ENCODE peak calls at places on chromosomes 5 and 9, in five cellular contexts. M is small intestine, U is heart left ventricle, Z is endothelial cell of umbilical vein, J is uterus. C is an unnamed sample.

GRCh38 chr9:101376117-101376866 is 8.5 kb downstream of the BAAT start:
- DNase-seq in Z (no peak), M (no peak), J (peak; percentile 73), U (peak; percentile 9), C (no peak)

GRCh38 chr5:34740306-34740891 is 84.3 kb downstream of the RAI14 start:
- DNase-seq in M (no peak), J (peak; percentile 52), U (peak; percentile 43), Z (no peak), C (peak; percentile 20)

GRCh38 chr5:43171926-43172325 is 20.1 kb upstream of the NIM1K start:
- DNase-seq in J (no peak), U (no peak), Z (peak; percentile 15), M (no peak), C (no peak)

GRCh38 chr9:36398745-36399144 is 1.3 kb downstream of the RNF38 start:
- DNase-seq in J (no peak), Z (no peak), U (no peak), M (no peak), C (no peak)

GRCh38 chr9:122383992-122384461 is 13.2 kb downstream of the PTGS1 start:
- DNase-seq in U (no peak), J (no peak), M (no peak), Z (peak; percentile 52), C (no peak)

GRCh38 chr9:134700636-134701350 is 59.2 kb downstream of the COL5A1 start:
- DNase-seq in J (no peak), M (no peak), Z (no peak), U (no peak), C (no peak)

GRCh38 chr5:51632794-51633193 is 249.5 kb downstream of the ISL1 start:
- DNase-seq in Z (peak; percentile 11), U (no peak), M (no peak), J (no peak), C (no peak)

GRCh38 chr5:50702615-50703325 is 36.3 kb downstream of the PARP8 start:
- DNase-seq in M (no peak), Z (no peak), U (no peak), J (no peak), C (no peak)

GRCh38 chr5:121744577-121744976 is 107.1 kb upstream of the FTMT start:
- DNase-seq in J (no peak), U (no peak), Z (no peak), M (no peak), C (no peak)

GRCh38 chr5:104400941-104401340 is 838.4 kb upstream of the NUDT12 start:
- DNase-seq in Z (no peak), M (no peak), U (no peak), J (no peak), C (no peak)

GRCh38 chr9:137606734-137607138 is 1.2 kb downstream of the ARRDC1 start:
- DNase-seq in J (peak; percentile 32), M (no peak), Z (no peak), U (no peak), C (no peak)

GRCh38 chr9:107929439-107929838 is 439.9 kb upstream of the KLF4 start:
- DNase-seq in Z (no peak), J (peak; percentile 16), U (peak; percentile 30), M (peak; percentile 78), C (peak; percentile 54)

GRCh38 chr9:97397220-97397619 is 14.7 kb upstream of the TDRD7 start:
- DNase-seq in Z (no peak), U (no peak), M (no peak), J (no peak), C (no peak)

GRCh38 chr5:64977779-64978178 is 209.0 kb downstream of the CWC27 start:
- DNase-seq in Z (no peak), U (no peak), J (peak; percentile 74), M (no peak), C (no peak)

GRCh38 chr5:65041296-65042158 is 272.8 kb downstream of the CWC27 start:
- DNase-seq in Z (peak; percentile 40), M (no peak), U (no peak), J (no peak), C (no peak)

GRCh38 chr9:18269561-18269960 is 204.4 kb upstream of the ADAMTSL1 start:
- DNase-seq in U (no peak), J (no peak), Z (no peak), M (no peak), C (no peak)

GRCh38 chr5:73093943-73094342 is 26.4 kb upstream of the TMEM171 start:
- DNase-seq in J (no peak), Z (peak; percentile 8), U (no peak), M (no peak), C (no peak)

GRCh38 chr9:95771556-95772280 is 103.8 kb upstream of the ERCC6L2 start:
- DNase-seq in M (no peak), Z (no peak), U (no peak), J (peak; percentile 22), C (no peak)

GRCh38 chr5:75964008-75964407 is 119.2 kb upstream of the SV2C start:
- DNase-seq in Z (no peak), U (no peak), J (no peak), M (no peak), C (no peak)

GRCh38 chr9:134689320-134690181 is 47.9 kb downstream of the COL5A1 start:
- DNase-seq in J (peak; percentile 77), M (peak; percentile 29), Z (peak; percentile 63), U (peak; percentile 70), C (peak; percentile 76)

GRCh38 chr5:93585753-93586385 is 2.8 kb downstream of the NR2F1 start:
- DNase-seq in J (peak; percentile 49), M (no peak), Z (peak; percentile 44), U (no peak), C (no peak)

GRCh38 chr5:109374625-109375024 is 35.1 kb downstream of the PJA2 start:
- DNase-seq in J (no peak), U (no peak), Z (no peak), M (no peak), C (no peak)

GRCh38 chr9:133137451-133138231 is 16.6 kb upstream of the RALGDS start:
- DNase-seq in Z (no peak), J (no peak), M (no peak), U (no peak), C (no peak)

GRCh38 chr5:114361724-114362196 is at the start of gene KCNN2:
- DNase-seq in J (peak; percentile 50), U (peak; percentile 91), M (peak; percentile 3), Z (peak; percentile 71), C (peak; percentile 92)

GRCh38 chr5:58215364-58215763 is 244.5 kb downstream of the PLK2 start:
- DNase-seq in M (no peak), U (no peak), Z (no peak), J (no peak), C (no peak)

GRCh38 chr5:132219981-132220380 is 7.7 kb downstream of the P4HA2 start:
- DNase-seq in U (no peak), Z (no peak), M (no peak), J (no peak), C (no peak)

GRCh38 chr9:37840560-37841194 is 40.1 kb downstream of the DCAF10 start:
- DNase-seq in M (no peak), U (no peak), J (no peak), Z (peak; percentile 47), C (no peak)

GRCh38 chr9:112439171-112439570 is 47.5 kb upstream of the KIAA1958 start:
- DNase-seq in M (peak; percentile 5), J (no peak), U (no peak), Z (no peak), C (no peak)

GRCh38 chr5:39863926-39864572 is 439.3 kb upstream of the DAB2 start:
- DNase-seq in J (no peak), U (no peak), M (no peak), Z (no peak), C (no peak)

GRCh38 chr9:134647359-134648115 is 5.9 kb downstream of the COL5A1 start:
- DNase-seq in Z (no peak), U (no peak), M (no peak), J (peak; percentile 24), C (no peak)

GRCh38 chr5:153711755-153712154 is 221.3 kb downstream of the GRIA1 start:
- DNase-seq in M (no peak), Z (peak; percentile 7), U (no peak), J (no peak), C (no peak)

GRCh38 chr9:127816362-127816725 is 13.7 kb downstream of the FPGS start:
- DNase-seq in J (no peak), M (no peak), U (no peak), Z (no peak), C (no peak)

GRCh38 chr9:126692759-126693427 is 79.2 kb downstream of the LMX1B start:
- DNase-seq in M (no peak), J (no peak), U (no peak), Z (no peak), C (no peak)

DNA sequence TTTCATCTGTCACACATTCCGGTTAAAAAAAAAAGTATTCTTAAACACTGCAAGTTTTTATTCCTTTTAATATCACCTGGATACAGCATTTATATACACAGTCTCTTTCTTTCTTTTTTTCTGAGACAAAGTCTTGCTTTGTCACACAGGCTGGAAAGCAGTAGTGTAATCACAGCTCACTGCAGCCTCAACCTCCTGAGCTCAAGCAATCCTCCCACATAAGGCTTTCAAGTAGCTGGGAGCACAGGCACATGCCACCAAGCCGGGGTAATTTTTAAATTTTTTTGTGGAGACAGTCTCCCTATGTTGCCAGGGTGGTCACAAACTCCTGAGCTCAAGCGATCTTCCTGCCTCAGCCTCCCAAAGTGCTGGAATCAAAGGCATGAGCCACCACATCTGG is 13.9 kb downstream of the KIF20A start:
- DNase-seq in U (no peak), Z (no peak), J (no peak), M (no peak), C (no peak)
- H3K36me3 ChIP-seq in U (peaks cover 3% of the 10 kb centered on the region), Z (peaks cover 28% of the 10 kb centered on the region), J (no peaks in the 10 kb centered on the region), M (peaks cover 22% of the 10 kb centered on the region), C (peaks cover 98% of the 10 kb centered on the region)

GRCh38 chr9:69184266-69184665 is 10.2 kb downstream of the TJP2 start:
- DNase-seq in U (no peak), Z (no peak), M (no peak), J (no peak), C (no peak)
- H3K27ac ChIP-seq in U (peak overlapping the region; percentile 18), Z (no peak overlapping the region), M (no peak overlapping the region), J (peak overlapping the region; percentile 35), C (no peak overlapping the region)

DNA sequence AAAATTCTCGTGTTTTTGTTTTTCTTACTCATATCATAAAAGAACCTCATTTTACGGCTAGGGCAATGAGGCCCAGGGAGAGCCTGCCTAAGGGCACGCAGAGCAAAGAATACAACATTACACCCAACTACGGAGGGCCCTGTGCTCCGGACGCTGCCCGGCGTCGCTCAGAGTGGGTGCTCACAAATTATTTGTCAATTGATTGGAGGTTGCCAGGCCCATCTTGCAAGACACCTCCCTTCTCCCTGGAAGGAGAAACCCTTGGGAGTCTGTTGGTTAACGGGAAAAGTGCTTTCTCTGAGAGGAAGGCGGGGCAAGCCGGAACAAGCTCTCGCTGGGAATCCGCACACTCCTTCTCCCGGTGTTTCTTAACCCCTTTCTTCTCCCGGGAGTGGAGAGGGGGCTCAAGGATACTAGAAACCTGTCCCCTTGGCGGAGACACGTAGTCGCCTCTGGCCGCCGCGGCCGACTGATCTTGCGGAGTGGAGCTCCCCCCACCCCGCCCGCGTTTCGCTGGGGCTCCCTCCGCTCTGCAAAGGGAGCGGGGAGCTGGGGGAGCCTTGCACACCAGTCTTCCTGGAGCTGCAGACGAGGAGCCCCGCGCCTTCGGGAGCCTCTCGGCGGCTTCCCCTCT is 599.3 kb upstream of the SGCD start:
- DNase-seq in U (no peak), M (no peak), Z (no peak), J (no peak), C (no peak)
- H3K4me3 ChIP-seq in U (peak overlapping the region; percentile 62), M (peak overlapping the region; percentile 40), Z (no peak overlapping the region), J (peak overlapping the region; percentile 27), C (peak overlapping the region; percentile 57)

GRCh38 chr9:26850995-26851394 is 41.6 kb downstream of the CAAP1 start:
- DNase-seq in Z (no peak), U (no peak), J (no peak), M (no peak), C (no peak)
- H3K36me3 ChIP-seq in Z (peaks cover 2% of the 10 kb centered on the region), U (no peaks in the 10 kb centered on the region), J (no peaks in the 10 kb centered on the region), M (no peaks in the 10 kb centered on the region), C (peaks cover 90% of the 10 kb centered on the region)

GRCh38 chr9:8815219-8815618 is 1015.6 kb upstream of the DMAC1 start:
- DNase-seq in U (no peak), M (no peak), Z (no peak), J (no peak), C (no peak)
- H3K27ac ChIP-seq in U (no peak overlapping the region), M (no peak overlapping the region), Z (no peak overlapping the region), J (no peak overlapping the region), C (no peak overlapping the region)